ENCODE peak calls at places on chromosomes 1 and 21, in ten cellular contexts. E is spleen; O is K562; P is T follicular helper cell; V is ovary; M is HuH-7; R is GM12865; J is stimulated activated naive CD4-positive, alpha-beta T cell; A is mucosa of gallbladder; Z is H54. U is an unnamed sample.

GRCh38 chr1:9766759-9767442 is 56.9 kb downstream of the CLSTN1 start:
- DNase-seq in E (peak), J (no peak), O (no peak), P (no peak), R (no peak), Z (peak), M (no peak), V (no peak), A (no peak), U (no peak)

GRCh38 chr1:3940081-3940755 is 40.1 kb upstream of the C1orf174 start:
- DNase-seq in R (no peak), V (no peak), O (no peak), P (no peak), J (no peak), E (no peak), Z (no peak), A (no peak), M (no peak), U (no peak)

GRCh38 chr1:225523214-225523613 is 95.4 kb upstream of the LBR start:
- DNase-seq in V (no peak), M (no peak), Z (no peak), E (no peak), J (no peak), A (no peak), P (no peak), R (no peak), O (no peak), U (no peak)

GRCh38 chr1:67979532-67979931 is 70.9 kb downstream of the DIRAS3 start:
- DNase-seq in E (no peak), R (no peak), J (no peak), M (no peak), P (no peak), Z (no peak), A (no peak), V (no peak), O (no peak), U (no peak)

GRCh38 chr1:230291731-230292620 is 134.2 kb downstream of the PGBD5 start:
- DNase-seq in O (no peak), V (peak), A (no peak), M (no peak), E (peak), Z (no peak), J (no peak), P (no peak), R (no peak), U (no peak)

GRCh38 chr21:34670962-34671348 is 2.2 kb downstream of the CLIC6 start:
- DNase-seq in E (no peak), R (peak), P (no peak), V (no peak), A (no peak), Z (no peak), J (no peak), M (no peak), O (no peak), U (no peak)

GRCh38 chr1:198340139-198340538 is 183.3 kb downstream of the NEK7 start:
- DNase-seq in A (no peak), J (no peak), M (no peak), R (no peak), E (no peak), O (no peak), P (no peak), V (no peak), Z (no peak), U (no peak)

GRCh38 chr1:56877973-56878372 is 23.4 kb downstream of the C8A start:
- DNase-seq in O (no peak), Z (no peak), V (no peak), J (no peak), R (no peak), P (no peak), E (no peak), A (no peak), M (no peak), U (no peak)

GRCh38 chr1:235063068-235063765 is 65.4 kb downstream of the TOMM20 start:
- DNase-seq in M (no peak), Z (no peak), R (no peak), P (no peak), O (no peak), V (no peak), E (no peak), A (no peak), J (no peak), U (no peak)

GRCh38 chr1:204250428-204251030 is 36.7 kb upstream of the GOLT1A start:
- DNase-seq in V (no peak), M (no peak), E (no peak), A (no peak), R (no peak), P (no peak), J (no peak), Z (no peak), O (no peak), U (no peak)

GRCh38 chr1:119822406-119822805 is 11.1 kb upstream of the REG4 start:
- DNase-seq in P (no peak), V (no peak), A (no peak), E (no peak), Z (no peak), J (no peak), M (no peak), O (no peak), R (no peak), U (no peak)

GRCh38 chr1:6519491-6519934 is 28.0 kb upstream of the PLEKHG5 start:
- DNase-seq in V (no peak), M (no peak), R (no peak), A (no peak), Z (no peak), J (no peak), O (no peak), P (no peak), E (no peak), U (no peak)